ENCODE peak calls at places on chromosome 17, in four cellular contexts. J is Kasumi-1; P is mucosa of gallbladder; E is CD8-positive, alpha-beta T cell. Y is an unnamed sample.

GRCh38 chr17:27651411-27652345 is 20.7 kb downstream of the LGALS9 start:
- DNase-seq in J (no peak), P (peak; percentile 74), E (peak; percentile 75), Y (no peak)

GRCh38 chr17:40516581-40517285 is 15.3 kb upstream of the TNS4 start:
- DNase-seq in J (peak; percentile 86), P (no peak), E (peak; percentile 80), Y (peak; percentile 35)

GRCh38 chr17:36597229-36597628 is 4.2 kb upstream of the MRM1 start:
- DNase-seq in P (no peak), E (no peak), J (no peak), Y (no peak)

GRCh38 chr17:50689956-50690886 is 17.5 kb downstream of the ANKRD40 start:
- DNase-seq in P (no peak), J (no peak), E (no peak), Y (no peak)

GRCh38 chr17:82007228-82007494 is 15.5 kb downstream of the CENPX start:
- DNase-seq in E (no peak), P (no peak), J (no peak), Y (no peak)

GRCh38 chr17:20278805-20279204 is 188.5 kb downstream of the LGALS9B start:
- DNase-seq in J (no peak), E (no peak), P (no peak), Y (no peak)

GRCh38 chr17:66678061-66678460 is 156.9 kb upstream of the CACNG5 start:
- DNase-seq in J (no peak), P (no peak), E (no peak), Y (no peak)

GRCh38 chr17:71792966-71793365 is 327.9 kb upstream of the SOX9 start:
- DNase-seq in J (no peak), P (peak; percentile 49), E (no peak), Y (no peak)

GRCh38 chr17:77328823-77329740 is 188.3 kb downstream of the SEC14L1 start:
- DNase-seq in J (no peak), E (no peak), P (no peak), Y (no peak)

GRCh38 chr17:62657664-62658063 is 30.2 kb downstream of the MRC2 start:
- DNase-seq in P (no peak), J (no peak), E (no peak), Y (no peak)

GRCh38 chr17:57243171-57243622 is 13.1 kb upstream of the MSI2 start:
- DNase-seq in E (peak; percentile 85), J (peak; percentile 77), P (peak; percentile 70), Y (peak; percentile 48)

GRCh38 chr17:45225964-45226530 is 4.4 kb downstream of the FMNL1 start:
- DNase-seq in E (peak; percentile 97), P (peak; percentile 79), J (peak; percentile 99), Y (peak; percentile 88)

GRCh38 chr17:75685508-75685907 is 18.4 kb downstream of the SAP30BP start:
- DNase-seq in P (no peak), J (no peak), E (no peak), Y (no peak)